ENCODE peak calls at places on chromosomes 13 and 19, in eight cellular contexts. Y is HAP-1, B is bronchial epithelial cell, H is BJ, Q is HFF-Myc, S is kidney, D is HCT116, C is upper lobe of left lung. O is an unnamed sample.

GRCh38 chr13:50069255-50069654 is 54.0 kb downstream of the KCNRG start:
- DNase-seq in Y (no peak), B (peak; percentile 39), H (no peak), Q (no peak), S (no peak), D (no peak), C (no peak), O (no peak)

GRCh38 chr19:1001538-1002166 is 1.4 kb downstream of the GRIN3B start:
- DNase-seq in Y (peak; percentile 83), B (no peak), H (no peak), Q (no peak), S (peak; percentile 86), D (no peak), C (peak; percentile 70), O (no peak)

GRCh38 chr19:12748489-12748888 is 3.1 kb upstream of the BEST2 start:
- DNase-seq in Y (no peak), B (no peak), H (no peak), Q (no peak), S (no peak), D (no peak), C (no peak), O (no peak)

GRCh38 chr13:41156611-41157010 is 24.0 kb upstream of the KBTBD6 start:
- DNase-seq in Y (peak; percentile 52), B (no peak), H (no peak), Q (no peak), S (no peak), D (no peak), C (no peak), O (no peak)

GRCh38 chr13:70895599-70895998 is 787.3 kb upstream of the KLHL1 start:
- DNase-seq in Y (no peak), B (no peak), H (no peak), Q (no peak), S (no peak), D (no peak), C (no peak), O (no peak)

GRCh38 chr19:16969127-16969526 is 57.5 kb downstream of the CPAMD8 start:
- DNase-seq in Y (peak; percentile 13), B (peak; percentile 55), H (no peak), Q (no peak), S (no peak), D (no peak), C (peak; percentile 40), O (no peak)

GRCh38 chr13:102724923-102725322 is 30.1 kb upstream of the METTL21C start:
- DNase-seq in Y (peak; percentile 19), B (peak; percentile 97), H (no peak), Q (no peak), S (no peak), D (no peak), C (no peak), O (peak; percentile 23)

GRCh38 chr13:72500851-72501250 is 226.6 kb downstream of the MZT1 start:
- DNase-seq in Y (no peak), B (peak; percentile 66), H (no peak), Q (no peak), S (no peak), D (no peak), C (no peak), O (no peak)

GRCh38 chr13:91399189-91400093 is 1.0 kb downstream of the GPC5 start:
- DNase-seq in Y (no peak), B (no peak), H (no peak), Q (no peak), S (peak; percentile 70), D (no peak), C (no peak), O (no peak)

GRCh38 chr19:11482384-11483050 is 1.7 kb upstream of the ELAVL3 start:
- DNase-seq in Y (peak; percentile 90), B (peak; percentile 32), H (no peak), Q (no peak), S (peak; percentile 95), D (peak; percentile 51), C (peak; percentile 86), O (peak; percentile 9)

GRCh38 chr19:40465025-40465780 is at the start of gene BLVRB:
- DNase-seq in Y (no peak), B (peak; percentile 58), H (no peak), Q (no peak), S (no peak), D (no peak), C (peak; percentile 68), O (peak; percentile 53)

GRCh38 chr13:49386664-49387063 is 57.2 kb downstream of the CAB39L start:
- DNase-seq in Y (no peak), B (no peak), H (no peak), Q (no peak), S (no peak), D (no peak), C (no peak), O (no peak)

GRCh38 chr13:112961457-112962369 is 7.3 kb upstream of the MCF2L start:
- DNase-seq in Y (no peak), B (no peak), H (no peak), Q (no peak), S (no peak), D (no peak), C (no peak), O (no peak)
- H3K4me3 ChIP-seq in Y (no peak overlapping the region), B (no peak overlapping the region), H (no peak overlapping the region), Q (no peak overlapping the region), S (no peak overlapping the region), D (no peak overlapping the region), C (no peak overlapping the region), O (no peak overlapping the region)

GRCh38 chr19:47432091-47432490 is 12.8 kb upstream of the MEIS3 start:
- DNase-seq in Y (no peak), B (no peak), H (no peak), Q (no peak), S (no peak), D (no peak), C (no peak), O (no peak)

GRCh38 chr19:47430041-47430802 is 10.9 kb upstream of the MEIS3 start:
- DNase-seq in Y (no peak), B (peak; percentile 44), H (no peak), Q (no peak), S (peak; percentile 78), D (no peak), C (peak; percentile 41), O (no peak)

GRCh38 chr19:47427241-47428176 is 8.2 kb upstream of the MEIS3 start:
- DNase-seq in Y (peak; percentile 90), B (peak; percentile 44), H (no peak), Q (no peak), S (peak; percentile 73), D (peak; percentile 44), C (peak; percentile 61), O (no peak)

GRCh38 chr19:47429140-47429793 is 9.9 kb upstream of the MEIS3 start:
- DNase-seq in Y (no peak), B (no peak), H (no peak), Q (no peak), S (no peak), D (no peak), C (no peak), O (no peak)

GRCh38 chr19:47428177-47428894 is 9.0 kb upstream of the MEIS3 start:
- DNase-seq in Y (peak; percentile 100), B (peak; percentile 99), H (peak; percentile 97), Q (peak; percentile 88), S (peak; percentile 93), D (peak; percentile 100), C (peak; percentile 85), O (peak; percentile 75)
- H3K4me3 ChIP-seq in Y (peak overlapping the region; percentile 11), B (no peak overlapping the region), H (peak overlapping the region; percentile 24), Q (peak overlapping the region; percentile 9), S (no peak overlapping the region), D (peak overlapping the region; percentile 24), C (no peak overlapping the region), O (peak overlapping the region; percentile 51)

GRCh38 chr19:55300821-55301458 is 17.1 kb downstream of the BRSK1 start:
- DNase-seq in Y (no peak), B (no peak), H (no peak), Q (no peak), S (no peak), D (no peak), C (no peak), O (no peak)

GRCh38 chr19:55304279-55304978 is 20.6 kb downstream of the BRSK1 start:
- DNase-seq in Y (peak; percentile 77), B (peak; percentile 54), H (no peak), Q (no peak), S (no peak), D (no peak), C (peak; percentile 29), O (no peak)

GRCh38 chr19:55299991-55300390 is 16.2 kb downstream of the BRSK1 start:
- DNase-seq in Y (no peak), B (no peak), H (no peak), Q (no peak), S (no peak), D (no peak), C (no peak), O (no peak)

GRCh38 chr19:55303477-55303876 is 19.7 kb downstream of the BRSK1 start:
- DNase-seq in Y (no peak), B (no peak), H (no peak), Q (no peak), S (no peak), D (no peak), C (no peak), O (no peak)

GRCh38 chr19:55301459-55302331 is 17.9 kb downstream of the BRSK1 start:
- DNase-seq in Y (peak; percentile 96), B (peak; percentile 63), H (no peak), Q (peak; percentile 55), S (peak; percentile 93), D (peak; percentile 54), C (peak; percentile 86), O (no peak)
- H3K4me3 ChIP-seq in Y (peak overlapping the region; percentile 34), B (peak overlapping the region; percentile 20), H (no peak overlapping the region), Q (peak overlapping the region; percentile 6), S (peak overlapping the region; percentile 25), D (no peak overlapping the region), C (no peak overlapping the region), O (peak overlapping the region; percentile 23)

GRCh38 chr19:33375156-33375744 is 1.7 kb downstream of the CEBPG start:
- DNase-seq in Y (no peak), B (peak; percentile 11), H (no peak), Q (no peak), S (no peak), D (no peak), C (no peak), O (no peak)
- H3K4me3 ChIP-seq in Y (peak overlapping the region; percentile 62), B (peak overlapping the region; percentile 51), H (peak overlapping the region; percentile 75), Q (peak overlapping the region; percentile 59), S (no peak overlapping the region), D (peak overlapping the region; percentile 90), C (no peak overlapping the region), O (peak overlapping the region; percentile 90)

GRCh38 chr19:4758082-4758481 is 33.5 kb upstream of the FEM1A start:
- DNase-seq in Y (no peak), B (no peak), H (no peak), Q (no peak), S (no peak), D (no peak), C (no peak), O (no peak)

GRCh38 chr19:4758659-4759058 is 32.9 kb upstream of the FEM1A start:
- DNase-seq in Y (no peak), B (no peak), H (no peak), Q (no peak), S (no peak), D (no peak), C (no peak), O (no peak)

GRCh38 chr19:4763021-4763420 is 28.5 kb upstream of the FEM1A start:
- DNase-seq in Y (no peak), B (no peak), H (no peak), Q (no peak), S (no peak), D (no peak), C (no peak), O (no peak)

GRCh38 chr19:4759388-4760284 is 31.9 kb upstream of the FEM1A start:
- DNase-seq in Y (peak; percentile 96), B (peak; percentile 65), H (peak; percentile 31), Q (peak; percentile 47), S (peak; percentile 97), D (peak; percentile 78), C (peak; percentile 93), O (peak; percentile 21)

GRCh38 chr19:4760285-4760650 is 31.3 kb upstream of the FEM1A start:
- DNase-seq in Y (no peak), B (no peak), H (no peak), Q (no peak), S (no peak), D (no peak), C (no peak), O (no peak)
- H3K4me3 ChIP-seq in Y (peak overlapping the region; percentile 20), B (no peak overlapping the region), H (no peak overlapping the region), Q (peak overlapping the region; percentile 32), S (no peak overlapping the region), D (peak overlapping the region; percentile 38), C (no peak overlapping the region), O (peak overlapping the region; percentile 37)

O was measured in AG04449.